ENCODE peak calls at places on chromosome 14, in four cellular contexts. One of them, this sample, is unnamed.

GRCh38 chr14:74592476-74593191 is 19.4 kb downstream of the LTBP2 start:
- DNase-seq in GM12878: peak; percentile 12
- DNase-seq in HepG2: no peak
- DNase-seq in H1: no peak
- DNase-seq in this sample: no peak

GRCh38 chr14:93965287-93965821 is 11.0 kb downstream of the ASB2 start:
- DNase-seq in GM12878: no peak
- DNase-seq in HepG2: peak; percentile 38
- DNase-seq in H1: no peak
- DNase-seq in this sample: no peak

GRCh38 chr14:103762011-103762410 is 46.4 kb downstream of the ZFYVE21 start:
- DNase-seq in GM12878: no peak
- DNase-seq in HepG2: no peak
- DNase-seq in H1: no peak
- DNase-seq in this sample: no peak

GRCh38 chr14:100538566-100539318 is 48.5 kb downstream of the BEGAIN start:
- DNase-seq in GM12878: no peak
- DNase-seq in HepG2: no peak
- DNase-seq in H1: no peak
- DNase-seq in this sample: no peak

GRCh38 chr14:100078997-100079561 is 13.9 kb downstream of the EVL start:
- DNase-seq in GM12878: no peak
- DNase-seq in HepG2: no peak
- DNase-seq in H1: peak; percentile 17
- DNase-seq in this sample: peak; percentile 15

GRCh38 chr14:104335176-104335575 is 196.8 kb downstream of the KIF26A start:
- DNase-seq in GM12878: no peak
- DNase-seq in HepG2: no peak
- DNase-seq in H1: no peak
- DNase-seq in this sample: no peak

GRCh38 chr14:106838991-106839769 is 1312.8 kb downstream of the TMEM121 start:
- DNase-seq in GM12878: no peak
- DNase-seq in HepG2: no peak
- DNase-seq in H1: no peak
- DNase-seq in this sample: no peak

GRCh38 chr14:53861781-53862180 is 94.8 kb downstream of the BMP4 start:
- DNase-seq in GM12878: no peak
- DNase-seq in HepG2: no peak
- DNase-seq in H1: no peak
- DNase-seq in this sample: no peak

GRCh38 chr14:64324461-64325255 is 30.5 kb upstream of the ESR2 start:
- DNase-seq in GM12878: no peak
- DNase-seq in HepG2: no peak
- DNase-seq in H1: no peak
- DNase-seq in this sample: no peak

GRCh38 chr14:62745496-62745895 is 299.8 kb downstream of the KCNH5 start:
- DNase-seq in GM12878: no peak
- DNase-seq in HepG2: no peak
- DNase-seq in H1: no peak
- DNase-seq in this sample: no peak

GRCh38 chr14:51443195-51444018 is 203.4 kb downstream of the TMX1 start:
- DNase-seq in GM12878: no peak
- DNase-seq in HepG2: no peak
- DNase-seq in H1: no peak
- DNase-seq in this sample: no peak

GRCh38 chr14:96470331-96470730 is 31.9 kb upstream of the PAPOLA start:
- DNase-seq in GM12878: no peak
- DNase-seq in HepG2: no peak
- DNase-seq in H1: no peak
- DNase-seq in this sample: no peak

GRCh38 chr14:55599250-55599879 is 19.4 kb downstream of the KTN1 start:
- DNase-seq in GM12878: no peak
- DNase-seq in HepG2: peak; percentile 93
- DNase-seq in H1: no peak
- DNase-seq in this sample: peak; percentile 56

GRCh38 chr14:105074601-105075053 is 9.4 kb upstream of the GPR132 start:
- DNase-seq in GM12878: no peak
- DNase-seq in HepG2: no peak
- DNase-seq in H1: no peak
- DNase-seq in this sample: no peak

GRCh38 chr14:99619873-99620834 is 16.1 kb upstream of the CCDC85C start:
- DNase-seq in GM12878: no peak
- DNase-seq in HepG2: no peak
- DNase-seq in H1: no peak
- DNase-seq in this sample: no peak

GRCh38 chr14:99475179-99475578 is 5.5 kb downstream of the SETD3 start:
- DNase-seq in GM12878: no peak
- DNase-seq in HepG2: no peak
- DNase-seq in H1: no peak
- DNase-seq in this sample: no peak

GRCh38 chr14:69354383-69355154 is 43.5 kb downstream of the ERH start:
- DNase-seq in GM12878: peak; percentile 87
- DNase-seq in HepG2: peak; percentile 16
- DNase-seq in H1: no peak
- DNase-seq in this sample: no peak

GRCh38 chr14:68473794-68474193 is 319.1 kb downstream of the ZFP36L1 start:
- DNase-seq in GM12878: no peak
- DNase-seq in HepG2: no peak
- DNase-seq in H1: no peak
- DNase-seq in this sample: peak; percentile 28

GRCh38 chr14:53953002-53953827 is 3.4 kb downstream of the BMP4 start:
- DNase-seq in GM12878: no peak
- DNase-seq in HepG2: peak; percentile 69
- DNase-seq in H1: no peak
- DNase-seq in this sample: peak; percentile 13

GRCh38 chr14:105852378-105853088 is 326.1 kb downstream of the TMEM121 start:
- DNase-seq in GM12878: no peak
- DNase-seq in HepG2: no peak
- DNase-seq in H1: no peak
- DNase-seq in this sample: no peak

GRCh38 chr14:90969493-90970166 is 90.8 kb downstream of the RPS6KA5 start:
- DNase-seq in GM12878: no peak
- DNase-seq in HepG2: no peak
- DNase-seq in H1: no peak
- DNase-seq in this sample: no peak

GRCh38 chr14:24329736-24330135 is 5.1 kb downstream of the ADCY4 start:
- DNase-seq in GM12878: no peak
- DNase-seq in HepG2: no peak
- DNase-seq in H1: no peak
- DNase-seq in this sample: no peak

GRCh38 chr14:48243900-48244299 is 568.5 kb upstream of the MDGA2 start:
- DNase-seq in GM12878: no peak
- DNase-seq in HepG2: no peak
- DNase-seq in H1: no peak
- DNase-seq in this sample: no peak

GRCh38 chr14:35122696-35123387 is 490 bp downstream of the PRORP start:
- DNase-seq in GM12878: no peak
- DNase-seq in HepG2: peak; percentile 69
- DNase-seq in H1: no peak
- DNase-seq in this sample: no peak

GRCh38 chr14:50008562-50009355 is 107.6 kb downstream of the VCPKMT start:
- DNase-seq in GM12878: no peak
- DNase-seq in HepG2: no peak
- DNase-seq in H1: no peak
- DNase-seq in this sample: no peak

GRCh38 chr14:72810201-72810600 is 83.7 kb downstream of the DPF3 start:
- DNase-seq in GM12878: no peak
- DNase-seq in HepG2: no peak
- DNase-seq in H1: no peak
- DNase-seq in this sample: no peak
- TF ChIP-seq CHD2 in GM12878: no peak
- TF ChIP-seq CHD2 in HepG2: no peak
- TF ChIP-seq CHD2 in H1: no peak
- TF ChIP-seq CHD2 in this sample: no peak

GRCh38 chr14:36684946-36685345 is 23.3 kb downstream of the PAX9 start:
- DNase-seq in GM12878: no peak
- DNase-seq in HepG2: no peak
- DNase-seq in H1: no peak
- DNase-seq in this sample: no peak

GRCh38 chr14:36690301-36691020 is 28.8 kb downstream of the PAX9 start:
- DNase-seq in GM12878: no peak
- DNase-seq in HepG2: no peak
- DNase-seq in H1: no peak
- DNase-seq in this sample: no peak
- TF ChIP-seq CREB1 in GM12878: no peak
- TF ChIP-seq CREB1 in HepG2: no peak
- TF ChIP-seq CREB1 in H1: no peak
- TF ChIP-seq CREB1 in this sample: no peak

GRCh38 chr14:101780887-101781239 is 19.4 kb downstream of the PPP2R5C start:
- DNase-seq in GM12878: no peak
- DNase-seq in HepG2: no peak
- DNase-seq in H1: no peak
- DNase-seq in this sample: no peak
- TF ChIP-seq EZH2 in GM12878: no peak
- TF ChIP-seq EZH2 in HepG2: no peak
- TF ChIP-seq EZH2 in H1: peak; percentile 75
- TF ChIP-seq EZH2 in this sample: no peak

GRCh38 chr14:71620401-71620800 is 311.8 kb upstream of the RGS6 start:
- DNase-seq in GM12878: no peak
- DNase-seq in HepG2: no peak
- DNase-seq in H1: no peak
- DNase-seq in this sample: no peak
- TF ChIP-seq CHD2 in GM12878: no peak
- TF ChIP-seq CHD2 in HepG2: no peak
- TF ChIP-seq CHD2 in H1: no peak
- TF ChIP-seq CHD2 in this sample: no peak

This sample was measured in K562.